ENCODE peak calls at places on chromosomes 5 and 9, in six cellular contexts. One of them, this sample, is unnamed.

GRCh38 chr5:171999877-172000276 is 6.6 kb downstream of the FBXW11 start:
- DNase-seq in left lung: no peak
- DNase-seq in suprapubic skin: no peak
- DNase-seq in spleen: no peak
- DNase-seq in CD4-positive, CD25-positive, alpha-beta regulatory T cell: no peak
- DNase-seq in IMR-90: no peak
- DNase-seq in this sample: no peak

GRCh38 chr5:137282216-137282615 is 216.9 kb downstream of the SPOCK1 start:
- DNase-seq in IMR-90: peak; percentile 15
- DNase-seq in suprapubic skin: no peak
- DNase-seq in left lung: no peak
- DNase-seq in CD4-positive, CD25-positive, alpha-beta regulatory T cell: no peak
- DNase-seq in spleen: no peak
- DNase-seq in this sample: no peak

GRCh38 chr5:154103223-154103622 is 64.5 kb downstream of the MFAP3 start:
- DNase-seq in spleen: no peak
- DNase-seq in CD4-positive, CD25-positive, alpha-beta regulatory T cell: no peak
- DNase-seq in suprapubic skin: no peak
- DNase-seq in left lung: no peak
- DNase-seq in IMR-90: no peak
- DNase-seq in this sample: no peak

GRCh38 chr9:85536076-85536475 is 205.7 kb downstream of the AGTPBP1 start:
- DNase-seq in spleen: no peak
- DNase-seq in IMR-90: peak; percentile 60
- DNase-seq in CD4-positive, CD25-positive, alpha-beta regulatory T cell: no peak
- DNase-seq in left lung: no peak
- DNase-seq in suprapubic skin: no peak
- DNase-seq in this sample: no peak

GRCh38 chr9:107631788-107632187 is 142.2 kb upstream of the KLF4 start:
- DNase-seq in left lung: no peak
- DNase-seq in spleen: no peak
- DNase-seq in CD4-positive, CD25-positive, alpha-beta regulatory T cell: no peak
- DNase-seq in IMR-90: no peak
- DNase-seq in suprapubic skin: no peak
- DNase-seq in this sample: no peak

GRCh38 chr5:151745071-151745705 is 13.2 kb downstream of the ATOX1 start:
- DNase-seq in left lung: no peak
- DNase-seq in spleen: no peak
- DNase-seq in CD4-positive, CD25-positive, alpha-beta regulatory T cell: no peak
- DNase-seq in IMR-90: peak; percentile 81
- DNase-seq in suprapubic skin: no peak
- DNase-seq in this sample: no peak

GRCh38 chr5:153960269-153961215 is 78.2 kb downstream of the FAM114A2 start:
- DNase-seq in suprapubic skin: no peak
- DNase-seq in spleen: no peak
- DNase-seq in CD4-positive, CD25-positive, alpha-beta regulatory T cell: no peak
- DNase-seq in IMR-90: no peak
- DNase-seq in left lung: no peak
- DNase-seq in this sample: no peak

GRCh38 chr5:100889165-100889564 is 13.9 kb downstream of the ST8SIA4 start:
- DNase-seq in CD4-positive, CD25-positive, alpha-beta regulatory T cell: no peak
- DNase-seq in spleen: no peak
- DNase-seq in suprapubic skin: no peak
- DNase-seq in left lung: no peak
- DNase-seq in IMR-90: no peak
- DNase-seq in this sample: no peak

GRCh38 chr5:35924950-35925722 is 13.3 kb downstream of the CAPSL start:
- DNase-seq in left lung: peak; percentile 89
- DNase-seq in CD4-positive, CD25-positive, alpha-beta regulatory T cell: peak; percentile 51
- DNase-seq in spleen: peak; percentile 91
- DNase-seq in suprapubic skin: peak; percentile 84
- DNase-seq in IMR-90: peak; percentile 74
- DNase-seq in this sample: peak; percentile 59

GRCh38 chr5:399296-400281 is 43.4 kb upstream of the EXOC3 start:
- DNase-seq in left lung: peak; percentile 91
- DNase-seq in CD4-positive, CD25-positive, alpha-beta regulatory T cell: no peak
- DNase-seq in suprapubic skin: peak; percentile 92
- DNase-seq in IMR-90: peak; percentile 98
- DNase-seq in spleen: peak; percentile 95
- DNase-seq in this sample: peak; percentile 96

GRCh38 chr5:175306381-175306780 is 137.6 kb downstream of the DRD1 start:
- DNase-seq in suprapubic skin: no peak
- DNase-seq in IMR-90: no peak
- DNase-seq in CD4-positive, CD25-positive, alpha-beta regulatory T cell: no peak
- DNase-seq in left lung: no peak
- DNase-seq in spleen: no peak
- DNase-seq in this sample: no peak

GRCh38 chr9:34335376-34335775 is 6.0 kb downstream of the NUDT2 start:
- DNase-seq in CD4-positive, CD25-positive, alpha-beta regulatory T cell: no peak
- DNase-seq in suprapubic skin: no peak
- DNase-seq in left lung: no peak
- DNase-seq in IMR-90: no peak
- DNase-seq in spleen: no peak
- DNase-seq in this sample: no peak

GRCh38 chr9:76773051-76773450 is 8.8 kb downstream of the PCA3 start:
- DNase-seq in CD4-positive, CD25-positive, alpha-beta regulatory T cell: no peak
- DNase-seq in spleen: no peak
- DNase-seq in left lung: no peak
- DNase-seq in IMR-90: no peak
- DNase-seq in suprapubic skin: no peak
- DNase-seq in this sample: no peak

GRCh38 chr5:152271420-152271819 is 133.7 kb downstream of the NMUR2 start:
- DNase-seq in CD4-positive, CD25-positive, alpha-beta regulatory T cell: no peak
- DNase-seq in suprapubic skin: no peak
- DNase-seq in IMR-90: no peak
- DNase-seq in left lung: no peak
- DNase-seq in spleen: no peak
- DNase-seq in this sample: no peak

GRCh38 chr9:91589101-91589553 is 165.5 kb upstream of the NFIL3 start:
- DNase-seq in left lung: no peak
- DNase-seq in spleen: peak; percentile 48
- DNase-seq in CD4-positive, CD25-positive, alpha-beta regulatory T cell: no peak
- DNase-seq in suprapubic skin: no peak
- DNase-seq in IMR-90: peak; percentile 88
- DNase-seq in this sample: no peak

GRCh38 chr5:61184708-61185107 is 22.4 kb upstream of the SMIM15 start:
- DNase-seq in IMR-90: peak; percentile 57
- DNase-seq in spleen: no peak
- DNase-seq in CD4-positive, CD25-positive, alpha-beta regulatory T cell: no peak
- DNase-seq in suprapubic skin: no peak
- DNase-seq in left lung: no peak
- DNase-seq in this sample: peak; percentile 18

GRCh38 chr5:144237851-144238250 is 67.2 kb downstream of the KCTD16 start:
- DNase-seq in IMR-90: no peak
- DNase-seq in spleen: no peak
- DNase-seq in left lung: no peak
- DNase-seq in CD4-positive, CD25-positive, alpha-beta regulatory T cell: no peak
- DNase-seq in suprapubic skin: no peak
- DNase-seq in this sample: no peak

GRCh38 chr9:37413311-37413710 is 9.2 kb upstream of the GRHPR start:
- DNase-seq in suprapubic skin: no peak
- DNase-seq in spleen: peak; percentile 57
- DNase-seq in IMR-90: no peak
- DNase-seq in left lung: no peak
- DNase-seq in CD4-positive, CD25-positive, alpha-beta regulatory T cell: no peak
- DNase-seq in this sample: no peak
- H3K4me3 ChIP-seq in suprapubic skin: no peak overlapping the region
- H3K4me3 ChIP-seq in spleen: no peak overlapping the region
- H3K4me3 ChIP-seq in IMR-90: no peak overlapping the region
- H3K4me3 ChIP-seq in left lung: no peak overlapping the region
- H3K4me3 ChIP-seq in CD4-positive, CD25-positive, alpha-beta regulatory T cell: no peak overlapping the region
- H3K4me3 ChIP-seq in this sample: no peak overlapping the region

DNA sequence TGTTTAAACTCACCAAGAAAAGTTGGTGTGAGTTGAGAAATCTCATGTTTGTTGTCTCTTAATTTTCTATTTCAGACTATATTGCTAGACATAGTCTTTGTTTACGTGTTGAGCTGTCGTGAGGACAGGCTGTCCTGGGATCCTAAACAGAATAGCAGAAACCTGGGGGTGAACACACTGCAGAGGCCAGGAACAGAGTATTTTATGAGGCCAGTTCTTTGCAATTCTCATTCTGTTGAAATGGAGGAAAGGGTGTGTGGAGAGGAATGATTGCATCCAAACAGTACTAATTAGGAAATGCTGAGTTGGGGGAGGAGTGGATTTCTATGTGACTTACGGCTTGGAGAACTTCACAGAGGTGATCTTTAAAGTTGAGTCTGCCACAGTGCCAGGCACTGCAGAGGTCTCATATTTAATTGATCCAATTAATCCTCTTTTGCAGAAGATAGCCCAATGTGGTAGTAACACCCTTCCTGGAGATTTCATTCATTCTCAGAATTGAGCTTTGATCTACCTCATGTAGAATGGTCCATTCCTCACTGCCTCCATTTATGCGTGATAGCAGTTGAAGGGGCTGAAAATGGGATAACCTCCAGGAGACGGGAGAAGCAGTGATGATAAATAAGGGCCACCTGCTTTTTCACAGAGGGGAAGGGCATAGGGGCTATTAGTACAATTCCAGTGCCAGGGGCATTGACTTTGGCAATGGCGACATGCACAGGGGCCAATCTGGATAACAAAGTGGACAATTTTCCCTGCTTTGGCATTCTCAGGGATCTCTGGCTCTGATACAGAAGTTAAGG is 84.7 kb upstream of the TNFAIP8 start:
- DNase-seq in suprapubic skin: no peak
- DNase-seq in spleen: no peak
- DNase-seq in IMR-90: no peak
- DNase-seq in CD4-positive, CD25-positive, alpha-beta regulatory T cell: no peak
- DNase-seq in left lung: no peak
- DNase-seq in this sample: no peak
- H3K4me1 ChIP-seq in suprapubic skin: peaks cover 43% of the 10 kb centered on the region
- H3K4me1 ChIP-seq in spleen: peaks cover 43% of the 10 kb centered on the region
- H3K4me1 ChIP-seq in IMR-90: peaks cover 15% of the 10 kb centered on the region
- H3K4me1 ChIP-seq in CD4-positive, CD25-positive, alpha-beta regulatory T cell: peaks cover 68% of the 10 kb centered on the region
- H3K4me1 ChIP-seq in left lung: peaks cover 74% of the 10 kb centered on the region
- H3K4me1 ChIP-seq in this sample: peaks cover 7% of the 10 kb centered on the region

GRCh38 chr5:112861638-112861985 is 525 bp downstream of the SRP19 start:
- DNase-seq in suprapubic skin: no peak
- DNase-seq in IMR-90: no peak
- DNase-seq in CD4-positive, CD25-positive, alpha-beta regulatory T cell: no peak
- DNase-seq in left lung: no peak
- DNase-seq in spleen: no peak
- DNase-seq in this sample: no peak

GRCh38 chr5:112865128-112865527 is 4.0 kb downstream of the SRP19 start:
- DNase-seq in spleen: no peak
- DNase-seq in IMR-90: no peak
- DNase-seq in suprapubic skin: no peak
- DNase-seq in left lung: no peak
- DNase-seq in CD4-positive, CD25-positive, alpha-beta regulatory T cell: no peak
- DNase-seq in this sample: no peak

GRCh38 chr5:112860929-112861637 is at the start of gene SRP19:
- DNase-seq in CD4-positive, CD25-positive, alpha-beta regulatory T cell: peak; percentile 88
- DNase-seq in spleen: peak; percentile 97
- DNase-seq in left lung: peak; percentile 95
- DNase-seq in suprapubic skin: peak; percentile 96
- DNase-seq in IMR-90: peak; percentile 98
- DNase-seq in this sample: peak; percentile 96

GRCh38 chr5:112862085-112862484 is 998 bp downstream of the SRP19 start:
- DNase-seq in suprapubic skin: no peak
- DNase-seq in left lung: no peak
- DNase-seq in IMR-90: no peak
- DNase-seq in CD4-positive, CD25-positive, alpha-beta regulatory T cell: no peak
- DNase-seq in spleen: no peak
- DNase-seq in this sample: no peak

DNA sequence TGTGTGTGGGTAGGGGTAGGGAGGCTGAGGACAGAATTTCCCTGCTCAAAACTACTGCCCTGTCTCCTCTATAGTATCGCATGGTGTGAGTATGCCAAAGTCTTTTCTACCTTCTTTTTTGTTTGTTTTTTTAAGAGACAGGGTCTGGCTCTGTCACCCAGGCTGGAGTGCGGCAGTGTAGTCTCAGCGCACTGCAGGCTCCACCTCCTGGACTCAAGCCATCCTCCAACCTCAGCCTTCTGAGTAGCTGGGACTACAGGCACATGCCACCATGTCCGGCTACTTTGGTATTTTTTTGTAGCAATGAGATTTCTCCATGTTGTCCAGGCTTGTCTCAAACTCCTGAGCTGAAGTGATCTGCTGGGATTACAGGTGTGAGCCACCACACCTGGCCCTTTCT is 2.5 kb downstream of the SRP19 start:
- DNase-seq in spleen: no peak
- DNase-seq in left lung: no peak
- DNase-seq in suprapubic skin: no peak
- DNase-seq in CD4-positive, CD25-positive, alpha-beta regulatory T cell: no peak
- DNase-seq in IMR-90: no peak
- DNase-seq in this sample: no peak
- H3K4me3 ChIP-seq in spleen: no peak overlapping the region
- H3K4me3 ChIP-seq in left lung: no peak overlapping the region
- H3K4me3 ChIP-seq in suprapubic skin: no peak overlapping the region
- H3K4me3 ChIP-seq in CD4-positive, CD25-positive, alpha-beta regulatory T cell: peak overlapping the region; percentile 98
- H3K4me3 ChIP-seq in IMR-90: no peak overlapping the region
- H3K4me3 ChIP-seq in this sample: no peak overlapping the region

DNA sequence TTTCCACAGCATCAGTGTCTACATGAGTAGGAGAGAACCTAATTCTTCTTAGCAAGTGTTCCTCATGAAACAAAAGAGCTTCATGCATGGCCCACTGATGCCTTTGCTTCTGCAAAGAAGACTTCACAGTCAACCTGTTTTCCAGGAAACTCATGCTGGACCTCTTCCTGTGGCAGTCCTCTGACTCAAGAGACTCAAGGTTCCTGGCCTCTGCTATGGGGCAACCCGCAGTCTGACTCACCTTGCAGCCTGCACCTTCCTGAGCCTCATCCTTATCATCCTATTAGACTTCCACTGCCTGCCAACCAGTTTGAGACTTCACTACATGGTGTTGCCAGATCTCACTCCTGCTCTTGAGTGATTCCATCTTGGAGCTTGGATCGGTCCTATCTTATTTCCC is 17.6 kb upstream of the AGGF1 start:
- DNase-seq in IMR-90: no peak
- DNase-seq in CD4-positive, CD25-positive, alpha-beta regulatory T cell: no peak
- DNase-seq in left lung: no peak
- DNase-seq in suprapubic skin: no peak
- DNase-seq in spleen: no peak
- DNase-seq in this sample: no peak
- H3K4me1 ChIP-seq in IMR-90: no peaks in the 10 kb centered on the region
- H3K4me1 ChIP-seq in CD4-positive, CD25-positive, alpha-beta regulatory T cell: no peaks in the 10 kb centered on the region
- H3K4me1 ChIP-seq in left lung: no peaks in the 10 kb centered on the region
- H3K4me1 ChIP-seq in suprapubic skin: no peaks in the 10 kb centered on the region
- H3K4me1 ChIP-seq in spleen: no peaks in the 10 kb centered on the region
- H3K4me1 ChIP-seq in this sample: no peaks in the 10 kb centered on the region

GRCh38 chr5:139967353-139967752 is 75.7 kb downstream of the NRG2 start:
- DNase-seq in IMR-90: no peak
- DNase-seq in left lung: no peak
- DNase-seq in suprapubic skin: no peak
- DNase-seq in CD4-positive, CD25-positive, alpha-beta regulatory T cell: no peak
- DNase-seq in spleen: no peak
- DNase-seq in this sample: no peak

GRCh38 chr5:139971202-139971725 is 71.8 kb downstream of the NRG2 start:
- DNase-seq in CD4-positive, CD25-positive, alpha-beta regulatory T cell: no peak
- DNase-seq in suprapubic skin: no peak
- DNase-seq in left lung: no peak
- DNase-seq in IMR-90: no peak
- DNase-seq in spleen: no peak
- DNase-seq in this sample: no peak

GRCh38 chr5:139969318-139969717 is 73.8 kb downstream of the NRG2 start:
- DNase-seq in IMR-90: no peak
- DNase-seq in left lung: no peak
- DNase-seq in suprapubic skin: no peak
- DNase-seq in CD4-positive, CD25-positive, alpha-beta regulatory T cell: no peak
- DNase-seq in spleen: no peak
- DNase-seq in this sample: no peak

GRCh38 chr5:139966856-139967255 is 76.2 kb downstream of the NRG2 start:
- DNase-seq in spleen: no peak
- DNase-seq in suprapubic skin: peak; percentile 50
- DNase-seq in left lung: no peak
- DNase-seq in IMR-90: no peak
- DNase-seq in CD4-positive, CD25-positive, alpha-beta regulatory T cell: no peak
- DNase-seq in this sample: no peak

GRCh38 chr5:139968547-139969261 is 74.4 kb downstream of the NRG2 start:
- DNase-seq in CD4-positive, CD25-positive, alpha-beta regulatory T cell: peak; percentile 66
- DNase-seq in spleen: peak; percentile 95
- DNase-seq in left lung: peak; percentile 93
- DNase-seq in suprapubic skin: peak; percentile 92
- DNase-seq in IMR-90: peak; percentile 52
- DNase-seq in this sample: peak; percentile 94
- H3K4me3 ChIP-seq in CD4-positive, CD25-positive, alpha-beta regulatory T cell: no peak overlapping the region
- H3K4me3 ChIP-seq in spleen: no peak overlapping the region
- H3K4me3 ChIP-seq in left lung: no peak overlapping the region
- H3K4me3 ChIP-seq in suprapubic skin: no peak overlapping the region
- H3K4me3 ChIP-seq in IMR-90: no peak overlapping the region
- H3K4me3 ChIP-seq in this sample: no peak overlapping the region